ENCODE peak calls at places on chromosomes 12 and 14, in nine cellular contexts. W is activated T-cell treated with anti-CD3 and anti-CD28 coated beads for 4 hours; D is activated T-helper 1 cell treated with anti-CD3 and anti-CD28 coated beads, Interleukin-12 subunit alpha, Interleukin-12 subunit beta, Interleukin-2, Interleukin-4 antibody, amounts not matched to agents 30 ng/mL and 10 ng/mL and 1 ng/mL, durations not matched to agents 14 hours and 24 hours and 36 hours; B is iPS-NIHi11; Z is EL; K is AG09309; X is epithelial cell of esophagus; G is coronary artery; A is HFFc6. C is an unnamed sample.

GRCh38 chr12:49885118-49885517 is 18.6 kb downstream of the FAIM2 start:
- DNase-seq in W (no peak), D (no peak), B (peak), Z (no peak), K (no peak), X (no peak), G (no peak), A (no peak), C (no peak)

GRCh38 chr12:125149160-125150108 is 84.2 kb downstream of the AACS start:
- DNase-seq in W (no peak), D (no peak), B (no peak), Z (no peak), K (no peak), X (no peak), G (no peak), A (no peak), C (no peak)

GRCh38 chr12:54372113-54372806 is 8.0 kb upstream of the GPR84 start:
- DNase-seq in W (no peak), D (no peak), B (no peak), Z (no peak), K (no peak), X (no peak), G (no peak), A (no peak), C (no peak)

GRCh38 chr14:69953266-69953905 is 74.2 kb downstream of the SMOC1 start:
- DNase-seq in W (no peak), D (no peak), B (no peak), Z (no peak), K (no peak), X (no peak), G (no peak), A (no peak), C (no peak)

GRCh38 chr12:64039285-64039871 is 182.7 kb downstream of the KICS2 start:
- DNase-seq in W (no peak), D (no peak), B (no peak), Z (no peak), K (no peak), X (peak), G (no peak), A (peak), C (no peak)

GRCh38 chr12:20946732-20947131 is 136.2 kb downstream of the SLCO1B3 start:
- DNase-seq in W (no peak), D (no peak), B (peak), Z (peak), K (no peak), X (peak), G (no peak), A (no peak), C (no peak)

GRCh38 chr12:113909776-113910420 is 56.2 kb downstream of the RBM19 start:
- DNase-seq in W (no peak), D (no peak), B (no peak), Z (no peak), K (no peak), X (no peak), G (no peak), A (no peak), C (no peak)

GRCh38 chr14:64400829-64401459 is 12.8 kb downstream of the MTHFD1 start:
- DNase-seq in W (no peak), D (no peak), B (no peak), Z (no peak), K (no peak), X (no peak), G (no peak), A (no peak), C (no peak)

GRCh38 chr14:54058501-54058900 is 101.9 kb upstream of the BMP4 start:
- DNase-seq in W (no peak), D (no peak), B (no peak), Z (no peak), K (no peak), X (no peak), G (no peak), A (no peak), C (no peak)

GRCh38 chr12:52796839-52797528 is 1.1 kb upstream of the KRT3 start:
- DNase-seq in W (no peak), D (no peak), B (no peak), Z (no peak), K (no peak), X (no peak), G (no peak), A (no peak), C (no peak)

GRCh38 chr14:96893966-96894622 is 96.9 kb downstream of the VRK1 start:
- DNase-seq in W (no peak), D (no peak), B (no peak), Z (no peak), K (no peak), X (no peak), G (no peak), A (no peak), C (no peak)

GRCh38 chr14:34461334-34462131 is 507 bp downstream of the SPTSSA start:
- DNase-seq in W (no peak), D (no peak), B (peak), Z (peak), K (no peak), X (peak), G (peak), A (peak), C (no peak)

GRCh38 chr12:31669020-31669419 is 9.5 kb downstream of the ETFBKMT start:
- DNase-seq in W (no peak), D (no peak), B (no peak), Z (no peak), K (no peak), X (no peak), G (no peak), A (no peak), C (no peak)

GRCh38 chr14:69658664-69659261 is 47.4 kb downstream of the SUSD6 start:
- DNase-seq in W (no peak), D (no peak), B (peak), Z (no peak), K (no peak), X (peak), G (no peak), A (no peak), C (no peak)

GRCh38 chr12:120231316-120232011 is 30.6 kb upstream of the RPLP0 start:
- DNase-seq in W (peak), D (peak), B (no peak), Z (peak), K (peak), X (peak), G (peak), A (peak), C (peak)

GRCh38 chr14:32252030-32252670 is 49.1 kb upstream of the RNU6-8 start:
- DNase-seq in W (peak), D (peak), B (peak), Z (peak), K (peak), X (peak), G (no peak), A (peak), C (peak)

GRCh38 chr12:57614178-57614947 is 3.1 kb downstream of the ARHGEF25 start:
- DNase-seq in W (no peak), D (no peak), B (peak), Z (peak), K (no peak), X (peak), G (no peak), A (no peak), C (peak)

C was measured in stimulated activated naive CD8-positive, alpha-beta T cell treated with anti-CD3 and anti-CD28 coated beads, Interleukin-15, amount 100 ng/mL, for 72 hours.